ENCODE peak calls at places on chromosomes 5 and 9, in eight cellular contexts. O is AG04450; F is mammary epithelial cell; W is transverse colon; M is CD4-positive, CD25-positive, alpha-beta regulatory T cell; J is CD8-positive, alpha-beta T cell; B is neural progenitor cell; S is IMR-90. X is an unnamed sample.

GRCh38 chr5:169265888-169266287 is 35.1 kb downstream of the SLIT3 start:
- DNase-seq in O (no peak), F (peak; percentile 10), W (no peak), M (no peak), J (no peak), B (peak; percentile 8), S (peak; percentile 2), X (no peak)

GRCh38 chr5:76954383-76954763 is 1.5 kb downstream of the CRHBP start:
- DNase-seq in O (no peak), F (no peak), W (no peak), M (no peak), J (no peak), B (peak; percentile 16), S (no peak), X (no peak)

GRCh38 chr5:55345327-55345726 is 37.5 kb downstream of the MTREX start:
- DNase-seq in O (no peak), F (no peak), W (no peak), M (no peak), J (no peak), B (no peak), S (no peak), X (no peak)

GRCh38 chr5:50302815-50303490 is 138.1 kb downstream of the EMB start:
- DNase-seq in O (no peak), F (peak; percentile 93), W (no peak), M (no peak), J (no peak), B (no peak), S (peak; percentile 47), X (no peak)

GRCh38 chr9:80881946-80882345 is 807.4 kb downstream of the TLE1 start:
- DNase-seq in O (no peak), F (no peak), W (no peak), M (no peak), J (no peak), B (peak; percentile 59), S (no peak), X (no peak)

GRCh38 chr5:159786901-159787691 is 129.2 kb upstream of the ADRA1B start:
- DNase-seq in O (peak; percentile 52), F (no peak), W (peak; percentile 19), M (no peak), J (no peak), B (no peak), S (peak; percentile 70), X (no peak)

GRCh38 chr5:67454957-67455561 is 258.5 kb upstream of the CD180 start:
- DNase-seq in O (no peak), F (no peak), W (no peak), M (no peak), J (no peak), B (no peak), S (no peak), X (no peak)

GRCh38 chr5:141650851-141651727 is at the start of gene FCHSD1:
- DNase-seq in O (peak; percentile 50), F (peak; percentile 64), W (peak; percentile 94), M (peak; percentile 81), J (peak; percentile 70), B (peak; percentile 92), S (peak; percentile 75), X (peak; percentile 66)

GRCh38 chr9:128033609-128034008 is 33.5 kb downstream of the NAIF1 start:
- DNase-seq in O (no peak), F (no peak), W (peak; percentile 39), M (no peak), J (no peak), B (peak; percentile 29), S (no peak), X (no peak)

GRCh38 chr9:98903938-98904560 is 39.7 kb upstream of the COL15A1 start:
- DNase-seq in O (no peak), F (no peak), W (no peak), M (no peak), J (no peak), B (no peak), S (no peak), X (no peak)

GRCh38 chr9:133976888-133977287 is 15.2 kb downstream of the VAV2 start:
- DNase-seq in O (no peak), F (no peak), W (no peak), M (no peak), J (no peak), B (no peak), S (no peak), X (no peak)

GRCh38 chr5:16669776-16670175 is 53.0 kb upstream of the RETREG1 start:
- DNase-seq in O (peak; percentile 67), F (no peak), W (no peak), M (no peak), J (no peak), B (no peak), S (peak; percentile 92), X (no peak)

GRCh38 chr5:92941806-92942205 is 639.2 kb downstream of the NR2F1-AS1 start:
- DNase-seq in O (no peak), F (no peak), W (no peak), M (no peak), J (no peak), B (no peak), S (no peak), X (no peak)

GRCh38 chr9:92664394-92665152 is 5.4 kb downstream of the IPPK start:
- DNase-seq in O (no peak), F (no peak), W (no peak), M (peak; percentile 6), J (no peak), B (no peak), S (peak; percentile 31), X (peak; percentile 44)

GRCh38 chr9:16726718-16727451 is 143.6 kb downstream of the BNC2 start:
- DNase-seq in O (peak; percentile 29), F (peak; percentile 71), W (peak; percentile 66), M (no peak), J (no peak), B (peak; percentile 91), S (peak; percentile 83), X (no peak)

GRCh38 chr5:95630394-95630917 is 10.6 kb downstream of the GPR150 start:
- DNase-seq in O (no peak), F (no peak), W (no peak), M (no peak), J (no peak), B (no peak), S (no peak), X (no peak)

GRCh38 chr5:2298746-2299145 is 416.0 kb upstream of the IRX4 start:
- DNase-seq in O (no peak), F (no peak), W (no peak), M (no peak), J (no peak), B (peak; percentile 20), S (no peak), X (no peak)
- H3K9me3 ChIP-seq in O (peaks cover 72% of the 10 kb centered on the region), F (peaks cover 37% of the 10 kb centered on the region), W (no peaks in the 10 kb centered on the region), M (no peaks in the 10 kb centered on the region), J (no peaks in the 10 kb centered on the region), B (no peaks in the 10 kb centered on the region), S (peaks cover 45% of the 10 kb centered on the region), X (no peaks in the 10 kb centered on the region)

GRCh38 chr5:108727154-108727638 is 20.5 kb upstream of the FER start:
- DNase-seq in O (no peak), F (no peak), W (peak; percentile 52), M (no peak), J (no peak), B (peak; percentile 18), S (peak; percentile 24), X (no peak)

GRCh38 chr5:108728566-108729305 is 19.0 kb upstream of the FER start:
- DNase-seq in O (no peak), F (no peak), W (no peak), M (no peak), J (no peak), B (no peak), S (no peak), X (peak; percentile 61)

GRCh38 chr5:108727639-108728565 is 19.8 kb upstream of the FER start:
- DNase-seq in O (peak; percentile 70), F (peak; percentile 89), W (peak; percentile 93), M (peak; percentile 37), J (no peak), B (peak; percentile 93), S (peak; percentile 89), X (peak; percentile 29)

GRCh38 chr5:108729306-108729645 is 18.4 kb upstream of the FER start:
- DNase-seq in O (no peak), F (no peak), W (no peak), M (no peak), J (no peak), B (no peak), S (no peak), X (no peak)

DNA sequence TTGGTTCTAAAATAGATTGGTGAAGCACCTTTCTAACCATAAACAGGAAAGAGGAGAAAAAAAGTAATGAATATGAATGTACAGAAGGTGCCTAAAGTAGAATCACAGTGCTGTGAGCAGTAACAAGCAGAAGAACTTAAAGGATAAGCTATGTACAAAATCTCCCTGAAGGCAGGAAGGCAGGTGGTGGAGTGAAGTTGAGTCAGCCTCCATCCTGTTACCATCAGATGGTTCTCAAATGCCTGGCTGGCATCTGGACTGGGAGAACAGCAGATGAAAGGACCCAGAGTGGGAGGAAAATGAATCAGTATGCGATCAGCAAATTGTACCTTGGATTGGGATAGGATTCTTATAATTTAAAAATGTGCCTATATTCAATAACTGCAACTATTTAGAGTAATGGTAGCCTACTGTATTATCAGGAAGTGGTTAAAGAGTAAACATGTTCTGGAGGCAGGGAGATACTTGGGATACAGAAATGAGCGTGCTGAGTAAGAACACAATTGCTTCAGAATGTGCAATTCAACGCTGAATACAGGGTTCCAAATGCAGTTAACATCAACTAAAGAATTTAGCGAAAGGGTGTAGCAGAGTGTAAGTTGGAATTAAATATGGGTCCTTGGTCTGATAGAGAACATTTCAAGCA is 21.1 kb upstream of the FER start:
- DNase-seq in O (no peak), F (peak; percentile 52), W (no peak), M (no peak), J (no peak), B (no peak), S (peak; percentile 29), X (no peak)
- H3K4me3 ChIP-seq in O (no peak overlapping the region), F (no peak overlapping the region), W (no peak overlapping the region), M (no peak overlapping the region), J (no peak overlapping the region), B (peak overlapping the region; percentile 66), S (no peak overlapping the region), X (no peak overlapping the region)

GRCh38 chr5:14428302-14429081 is 153.1 kb upstream of the OTULINL start:
- DNase-seq in O (no peak), F (peak; percentile 34), W (no peak), M (no peak), J (no peak), B (no peak), S (peak; percentile 70), X (no peak)

GRCh38 chr5:14426521-14426920 is 155.1 kb upstream of the OTULINL start:
- DNase-seq in O (no peak), F (no peak), W (no peak), M (no peak), J (no peak), B (no peak), S (no peak), X (no peak)

GRCh38 chr5:14433202-14433601 is 148.4 kb upstream of the OTULINL start:
- DNase-seq in O (no peak), F (no peak), W (no peak), M (no peak), J (no peak), B (peak; percentile 49), S (no peak), X (no peak)

GRCh38 chr5:14429102-14429501 is 152.5 kb upstream of the OTULINL start:
- DNase-seq in O (no peak), F (no peak), W (no peak), M (no peak), J (no peak), B (peak; percentile 75), S (no peak), X (no peak)

GRCh38 chr5:14429614-14430013 is 152.0 kb upstream of the OTULINL start:
- DNase-seq in O (no peak), F (no peak), W (no peak), M (no peak), J (no peak), B (no peak), S (no peak), X (no peak)
- H3K27ac ChIP-seq in O (no peak overlapping the region), F (no peak overlapping the region), W (no peak overlapping the region), M (no peak overlapping the region), J (no peak overlapping the region), B (peak overlapping the region; percentile 69), S (no peak overlapping the region), X (no peak overlapping the region)

GRCh38 chr9:82939451-82939850 is 123.5 kb downstream of the RASEF start:
- DNase-seq in O (no peak), F (peak; percentile 26), W (peak; percentile 10), M (no peak), J (no peak), B (no peak), S (no peak), X (no peak)
- H3K9me3 ChIP-seq in O (no peaks in the 10 kb centered on the region), F (no peaks in the 10 kb centered on the region), W (no peaks in the 10 kb centered on the region), M (peaks cover 1% of the 10 kb centered on the region), J (no peaks in the 10 kb centered on the region), B (no peaks in the 10 kb centered on the region), S (no peaks in the 10 kb centered on the region), X (no peaks in the 10 kb centered on the region)

X was measured in naive thymus-derived CD4-positive, alpha-beta T cell.